ENCODE peak calls at places on chromosomes 3 and 15, in eight cellular contexts. A is T-helper 17 cell; X is HuH-7.5; K is activated naive CD4-positive, alpha-beta T cell; S is GM19239; P is ovary; F is T-helper 9 cell; W is endothelial cell. V is an unnamed sample.

GRCh38 chr15:60120100-60120499 is 116.0 kb downstream of the FOXB1 start:
- DNase-seq in A (no peak), X (no peak), K (no peak), S (no peak), P (no peak), F (no peak), W (no peak), V (no peak)

GRCh38 chr3:46878796-46879436 is 1.4 kb downstream of the PTH1R start:
- DNase-seq in A (no peak), X (peak), K (no peak), S (peak), P (no peak), F (no peak), W (no peak), V (no peak)

GRCh38 chr3:147773236-147773635 is 364.1 kb downstream of the ZIC1 start:
- DNase-seq in A (no peak), X (no peak), K (no peak), S (no peak), P (no peak), F (no peak), W (no peak), V (no peak)

GRCh38 chr3:114218578-114219185 is 18.7 kb downstream of the ZNF80 start:
- DNase-seq in A (no peak), X (no peak), K (no peak), S (no peak), P (no peak), F (no peak), W (no peak), V (peak)

GRCh38 chr3:61561374-61562041 is at the start of gene PTPRG:
- DNase-seq in A (no peak), X (no peak), K (no peak), S (peak), P (peak), F (no peak), W (peak), V (peak)

GRCh38 chr15:94266789-94267188 is 35.4 kb downstream of the MCTP2 start:
- DNase-seq in A (no peak), X (no peak), K (no peak), S (no peak), P (no peak), F (no peak), W (no peak), V (no peak)

GRCh38 chr3:65402597-65402996 is 636.1 kb downstream of the MAGI1 start:
- DNase-seq in A (no peak), X (no peak), K (no peak), S (no peak), P (no peak), F (no peak), W (no peak), V (no peak)

GRCh38 chr3:53045784-53046170 is at the start of gene SFMBT1:
- DNase-seq in A (peak), X (peak), K (peak), S (peak), P (peak), F (peak), W (peak), V (peak)

GRCh38 chr3:126181398-126181725 is 976 bp upstream of the ALDH1L1 start:
- DNase-seq in A (no peak), X (no peak), K (no peak), S (no peak), P (no peak), F (no peak), W (no peak), V (no peak)

V was measured in germinal center.